ENCODE peak calls at places on chromosomes 6 and 20, in eight cellular contexts. C, W, L, V, X, T, E and M are unnamed samples.
A peak's percentile ranks its signal among the peaks of the same experiment; 100 is the strongest.

GRCh38 chr6:165950316-165950715 is 217.3 kb downstream of the TBXT start:
- DNase-seq in C (no peak), W (no peak), L (no peak), V (no peak), X (no peak), T (no peak), E (no peak), M (no peak)

GRCh38 chr6:111832833-111833418 is 40.3 kb downstream of the FYN start:
- DNase-seq in C (no peak), W (no peak), L (no peak), V (no peak), X (no peak), T (no peak), E (no peak), M (peak; percentile 21)

GRCh38 chr6:12931639-12932038 is 215.1 kb downstream of the PHACTR1 start:
- DNase-seq in C (no peak), W (no peak), L (no peak), V (no peak), X (no peak), T (no peak), E (no peak), M (no peak)

GRCh38 chr6:24768361-24768760 is 6.4 kb upstream of the GMNN start:
- DNase-seq in C (peak; percentile 36), W (no peak), L (no peak), V (no peak), X (no peak), T (no peak), E (no peak), M (no peak)

GRCh38 chr6:137995371-137995770 is 111.8 kb downstream of the PERP start:
- DNase-seq in C (no peak), W (no peak), L (no peak), V (no peak), X (no peak), T (no peak), E (no peak), M (no peak)

GRCh38 chr20:3406481-3407425 is 716 bp downstream of the DNAAF9 start:
- DNase-seq in C (peak; percentile 67), W (no peak), L (peak; percentile 57), V (peak; percentile 37), X (no peak), T (peak; percentile 65), E (peak; percentile 45), M (peak; percentile 68)

GRCh38 chr20:37325206-37325605 is 20.7 kb upstream of the SRC start:
- DNase-seq in C (no peak), W (no peak), L (no peak), V (no peak), X (no peak), T (no peak), E (no peak), M (no peak)

GRCh38 chr6:121791396-121792315 is 356.2 kb downstream of the GJA1 start:
- DNase-seq in C (peak; percentile 33), W (no peak), L (peak; percentile 2), V (no peak), X (no peak), T (no peak), E (no peak), M (no peak)

GRCh38 chr20:1375515-1375914 is 17.3 kb downstream of the FKBP1A start:
- DNase-seq in C (peak; percentile 78), W (no peak), L (no peak), V (no peak), X (no peak), T (no peak), E (no peak), M (peak; percentile 16)

GRCh38 chr20:2879148-2879547 is 5.9 kb downstream of the PTPRA start:
- DNase-seq in C (peak; percentile 71), W (no peak), L (no peak), V (peak; percentile 49), X (no peak), T (no peak), E (no peak), M (no peak)

GRCh38 chr6:87754828-87755227 is 52.8 kb upstream of the AKIRIN2 start:
- DNase-seq in C (no peak), W (no peak), L (no peak), V (no peak), X (no peak), T (no peak), E (no peak), M (peak; percentile 22)

GRCh38 chr20:15188415-15188814 is 851.0 kb upstream of the FLRT3 start:
- DNase-seq in C (no peak), W (no peak), L (peak; percentile 86), V (no peak), X (no peak), T (no peak), E (no peak), M (no peak)

GRCh38 chr6:139577124-139577800 is 202.8 kb upstream of the CITED2 start:
- DNase-seq in C (peak; percentile 52), W (no peak), L (no peak), V (no peak), X (no peak), T (no peak), E (no peak), M (no peak)